ENCODE peak calls at places on chromosomes 1 and 21, in nine cellular contexts. L is neural crest cell, G is BE2C, I is tibial nerve, F is M059J, X is mesendoderm, H is uterus, Q is Ammon's horn, Z is left lung. V is an unnamed sample.
A peak's percentile ranks its signal among the peaks of the same experiment; 100 is the strongest.

GRCh38 chr1:189212606-189213005 is 1265.1 kb downstream of the BRINP3 start:
- DNase-seq in Q (no peak), F (no peak), X (no peak), Z (no peak), H (no peak), G (no peak), I (no peak), L (no peak), V (no peak)

GRCh38 chr1:226349801-226350503 is 41.0 kb upstream of the LIN9 start:
- DNase-seq in X (no peak), L (no peak), G (no peak), H (no peak), Q (no peak), I (no peak), F (no peak), Z (no peak), V (no peak)

GRCh38 chr1:241470361-241470760 is 49.2 kb downstream of the FH start:
- DNase-seq in Q (peak; percentile 22), I (no peak), Z (no peak), F (no peak), H (no peak), G (no peak), X (no peak), L (no peak), V (no peak)

GRCh38 chr21:36087362-36088138 is 17.7 kb downstream of the CBR1 start:
- DNase-seq in F (peak; percentile 58), Q (peak; percentile 97), Z (no peak), L (no peak), I (no peak), X (peak; percentile 56), G (no peak), H (no peak), V (no peak)

GRCh38 chr21:42392731-42393442 is 3.0 kb downstream of the TMPRSS3 start:
- DNase-seq in Z (no peak), Q (no peak), H (no peak), X (no peak), G (no peak), F (no peak), L (no peak), I (no peak), V (no peak)

GRCh38 chr1:162230096-162230495 is 146.6 kb downstream of the SPATA46 start:
- DNase-seq in F (peak; percentile 56), X (peak; percentile 87), I (no peak), H (no peak), Z (no peak), G (peak; percentile 16), L (no peak), Q (peak; percentile 73), V (no peak)

GRCh38 chr1:14915356-14916054 is 238.0 kb upstream of the TMEM51 start:
- DNase-seq in L (peak; percentile 68), Q (peak; percentile 56), Z (no peak), F (peak; percentile 55), G (peak; percentile 43), I (no peak), H (peak; percentile 49), X (peak; percentile 54), V (no peak)

GRCh38 chr1:155175281-155175926 is 1.8 kb downstream of the TRIM46 start:
- DNase-seq in X (no peak), F (no peak), L (no peak), H (no peak), I (no peak), Z (no peak), Q (peak; percentile 12), G (peak; percentile 50), V (no peak)

GRCh38 chr1:156705321-156705917 is at the start of gene CRABP2:
- DNase-seq in Z (peak; percentile 39), X (peak; percentile 80), G (peak; percentile 60), Q (no peak), I (no peak), F (no peak), H (peak; percentile 42), L (no peak), V (no peak)

GRCh38 chr1:2593251-2593878 is 6.8 kb downstream of the PRXL2B start:
- DNase-seq in I (peak; percentile 6), Q (no peak), X (no peak), H (peak; percentile 11), Z (peak; percentile 26), L (no peak), F (no peak), G (no peak), V (peak; percentile 51)

GRCh38 chr1:26378088-26378878 is 5.7 kb upstream of the ZNF683 start:
- DNase-seq in I (no peak), Z (peak; percentile 67), X (peak; percentile 87), H (no peak), L (no peak), Q (no peak), G (no peak), F (peak; percentile 98), V (no peak)

GRCh38 chr1:196317535-196318522 is 290.4 kb downstream of the KCNT2 start:
- DNase-seq in X (peak; percentile 47), F (peak; percentile 49), Q (peak; percentile 47), G (peak; percentile 49), L (peak; percentile 18), H (no peak), Z (no peak), I (no peak), V (no peak)

GRCh38 chr1:8604041-8604942 is 213.1 kb downstream of the RERE start:
- DNase-seq in F (no peak), Z (no peak), G (no peak), X (no peak), Q (no peak), I (no peak), L (no peak), H (no peak), V (no peak)

GRCh38 chr21:44370027-44370735 is 16.8 kb downstream of the TRPM2 start:
- DNase-seq in X (no peak), Z (peak; percentile 64), L (peak; percentile 45), I (peak; percentile 9), G (peak; percentile 36), F (peak; percentile 90), Q (peak; percentile 1), H (peak; percentile 11), V (no peak)

GRCh38 chr1:19815801-19816736 is 986 bp upstream of the RNF186 start:
- DNase-seq in H (no peak), I (no peak), X (no peak), G (no peak), Z (no peak), F (no peak), Q (no peak), L (no peak), V (no peak)

GRCh38 chr1:66711420-66711819 is 40.8 kb upstream of the DYNLT5 start:
- DNase-seq in H (no peak), Q (no peak), L (no peak), Z (no peak), I (no peak), F (peak; percentile 44), G (peak; percentile 10), X (peak; percentile 33), V (no peak)

GRCh38 chr1:172837816-172838680 is 179.1 kb downstream of the FASLG start:
- DNase-seq in I (no peak), X (no peak), L (no peak), Z (no peak), H (no peak), Q (no peak), F (peak; percentile 74), G (no peak), V (no peak)

GRCh38 chr1:226983998-226984364 is 43.9 kb downstream of the COQ8A start:
- DNase-seq in X (no peak), I (no peak), Z (no peak), L (no peak), F (no peak), Q (no peak), G (no peak), H (no peak), V (peak; percentile 19)

GRCh38 chr1:66525086-66525485 is 8.9 kb upstream of the SGIP1 start:
- DNase-seq in Z (no peak), G (no peak), I (no peak), F (peak; percentile 25), H (no peak), L (no peak), X (no peak), Q (no peak), V (no peak)

GRCh38 chr1:14138135-14138506 is 438.1 kb downstream of the PRDM2 start:
- DNase-seq in G (no peak), Z (no peak), X (no peak), L (no peak), F (peak; percentile 84), H (no peak), I (no peak), Q (no peak), V (no peak)

GRCh38 chr1:107767156-107767582 is 197.8 kb downstream of the VAV3 start:
- DNase-seq in Z (no peak), X (peak; percentile 12), I (no peak), Q (no peak), G (no peak), H (no peak), L (no peak), F (no peak), V (no peak)

V was measured in CD14-positive monocyte.